ENCODE peak calls at places on chromosomes 13 and 19, in four cellular contexts. P is A549, I is NB4, S is K562. U is an unnamed sample.

GRCh38 chr19:703651-704446 is 4.9 kb upstream of the PALM start:
- DNase-seq in S (peak; percentile 95), P (peak; percentile 85), I (peak; percentile 84), U (peak; percentile 22)

GRCh38 chr13:105291987-105292386 is 1243.5 kb downstream of the EFNB2 start:
- DNase-seq in S (no peak), P (no peak), I (peak; percentile 6), U (no peak)

GRCh38 chr19:52307275-52307674 is 10.3 kb downstream of the ZNF480 start:
- DNase-seq in I (peak; percentile 43), P (peak; percentile 72), S (peak; percentile 47), U (peak; percentile 8)

GRCh38 chr19:43751466-43752220 is 3.1 kb downstream of the SMG9 start:
- DNase-seq in I (no peak), S (no peak), P (no peak), U (no peak)

GRCh38 chr13:89966524-89966923 is 1381.0 kb upstream of the MIR17HG start:
- DNase-seq in I (no peak), P (no peak), S (no peak), U (no peak)

GRCh38 chr19:29086182-29086581 is 126.8 kb downstream of the UQCRFS1 start:
- DNase-seq in P (no peak), I (no peak), S (no peak), U (no peak)

GRCh38 chr19:54426291-54426918 is 11.1 kb downstream of the TTYH1 start:
- DNase-seq in S (no peak), P (peak; percentile 39), I (no peak), U (no peak)

GRCh38 chr13:69681722-69682121 is 425.9 kb upstream of the ATXN8OS start:
- DNase-seq in S (no peak), I (no peak), P (no peak), U (no peak)

GRCh38 chr19:38024991-38025716 is 118.1 kb downstream of the SIPA1L3 start:
- DNase-seq in I (no peak), P (no peak), S (peak; percentile 28), U (no peak)

GRCh38 chr19:39164289-39164688 is 32.5 kb upstream of the NCCRP1 start:
- DNase-seq in S (no peak), P (no peak), I (no peak), U (no peak)

DNA sequence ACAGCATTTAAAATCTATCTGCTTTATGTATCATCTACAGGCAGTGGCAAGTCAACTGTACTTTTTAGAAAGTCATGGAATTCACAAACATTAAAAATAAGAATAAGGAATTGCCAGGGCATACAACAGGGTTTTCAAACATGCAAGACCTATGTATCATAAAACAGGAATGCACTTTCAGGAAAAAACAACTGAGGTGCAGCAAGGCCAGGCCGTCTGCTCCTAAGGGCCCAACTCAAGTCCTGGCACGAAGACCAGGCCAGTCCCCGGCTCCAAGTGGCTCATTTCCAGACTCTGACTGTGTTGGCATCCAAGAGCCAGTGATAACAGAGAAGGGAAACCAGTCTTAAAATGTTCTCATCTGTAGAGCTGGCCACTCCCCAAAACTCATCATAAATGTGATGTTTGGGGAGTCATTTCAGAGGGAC is 7.1 kb downstream of the RFX2 start:
- DNase-seq in S (no peak), P (no peak), I (no peak), U (peak; percentile 98)
- TF ChIP-seq MYC in S (no peak), P (no peak), I (no peak), U (no peak)

GRCh38 chr19:35899547-35900214 is 659 bp downstream of the NFKBID start:
- DNase-seq in S (peak; percentile 92), I (peak; percentile 81), P (peak; percentile 93), U (peak; percentile 70)
- TF ChIP-seq MYC in S (no peak), I (no peak), P (peak; percentile 4), U (no peak)

GRCh38 chr13:109146912-109147624 is 517.7 kb downstream of the MYO16 start:
- DNase-seq in I (no peak), S (no peak), P (peak; percentile 91), U (peak; percentile 83)
- TF ChIP-seq MYC in I (no peak), S (no peak), P (no peak), U (no peak)

GRCh38 chr19:17794731-17795494 is at the start of gene B3GNT3:
- DNase-seq in I (no peak), P (peak; percentile 72), S (peak; percentile 77), U (no peak)
- TF ChIP-seq MYC in I (no peak), P (no peak), S (peak; percentile 43), U (no peak)

DNA sequence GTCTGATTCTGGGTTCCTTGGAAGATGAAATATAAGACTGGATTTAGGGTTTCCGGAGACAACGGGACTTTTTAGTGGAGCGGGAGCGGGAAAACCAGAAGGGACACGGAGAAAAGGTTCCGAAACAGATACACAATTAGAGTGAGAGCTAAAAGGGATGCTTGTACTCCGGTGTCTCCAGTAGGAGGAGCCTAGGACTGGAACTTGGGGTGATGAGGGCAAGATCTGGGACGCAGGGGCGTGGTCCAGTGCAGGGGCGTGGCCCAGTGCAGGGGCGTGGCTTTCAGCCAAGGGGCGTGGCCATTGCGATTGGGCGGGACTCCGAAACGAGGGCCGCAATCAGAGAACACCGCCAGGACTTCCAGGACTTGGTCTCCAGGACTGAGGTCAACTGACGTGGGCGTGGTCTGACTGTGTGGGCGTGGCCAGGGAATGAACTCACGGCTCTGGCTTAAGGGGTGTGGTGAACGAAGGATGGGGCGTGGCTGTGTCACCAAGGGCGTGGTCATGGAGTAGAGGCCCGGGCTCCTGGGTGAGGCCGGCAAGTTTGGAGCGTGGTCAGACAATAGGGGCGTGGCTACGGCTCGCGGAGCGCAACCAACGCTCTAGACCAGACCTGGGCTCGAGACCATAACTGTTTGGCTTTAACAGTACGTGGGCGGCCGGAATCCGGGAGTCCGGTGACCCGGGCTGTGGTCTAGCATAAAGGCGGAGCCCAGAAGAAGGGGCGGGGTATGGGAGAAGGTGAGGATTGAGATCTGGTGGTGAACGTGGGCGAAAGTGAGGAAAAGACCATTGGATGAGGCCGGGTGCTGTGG is at the start of gene DKKL1:
- DNase-seq in I (peak; percentile 44), P (peak; percentile 100), S (peak; percentile 99), U (peak; percentile 100)
- TF ChIP-seq MYC in I (no peak), P (no peak), S (no peak), U (no peak)

DNA sequence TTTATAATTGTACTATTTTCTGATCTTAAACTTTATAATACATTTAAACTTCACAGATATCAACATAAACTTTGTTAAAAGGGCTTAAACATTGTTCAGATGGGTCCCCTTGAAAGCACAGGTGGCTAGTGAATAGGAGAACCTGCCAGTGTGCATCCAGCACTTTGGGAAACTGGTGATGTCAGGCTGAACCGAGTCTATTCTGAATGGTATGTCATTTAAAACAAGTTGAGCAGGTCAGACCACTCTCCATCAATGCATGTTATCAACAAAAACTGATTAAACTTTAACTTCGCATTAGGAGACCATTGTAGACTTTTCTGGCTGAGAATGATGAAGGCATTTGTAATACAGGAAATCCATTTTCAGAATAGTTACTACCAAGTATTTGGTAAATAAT is 50.1 kb upstream of the FREM2 start:
- DNase-seq in I (no peak), S (no peak), P (no peak), U (no peak)
- TF ChIP-seq MYC in I (no peak), S (no peak), P (no peak), U (no peak)

DNA sequence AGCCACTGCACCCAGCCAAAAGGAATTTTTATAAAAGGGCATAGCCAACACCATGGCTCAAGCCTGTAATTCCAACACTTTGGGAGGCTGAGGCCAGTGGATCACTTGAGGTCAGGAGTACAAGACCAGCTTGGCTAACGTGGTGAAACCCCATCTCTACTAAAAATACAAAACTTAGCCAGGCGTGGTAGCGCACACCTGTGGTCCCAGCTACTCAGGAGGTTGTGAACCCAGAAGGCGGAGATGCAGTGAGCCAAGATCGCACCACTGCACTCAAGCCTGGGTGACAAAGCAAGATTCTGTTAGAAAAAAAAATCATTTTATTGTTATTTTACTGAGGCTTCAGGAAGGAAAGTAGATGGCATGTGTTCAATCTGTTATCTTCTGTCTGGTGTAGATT is 31.3 kb upstream of the FOXO1 start:
- DNase-seq in I (no peak), P (no peak), S (no peak), U (no peak)
- TF ChIP-seq MYC in I (no peak), P (no peak), S (no peak), U (no peak)

GRCh38 chr19:55641376-55642152 is 762 bp downstream of the ZNF580 start:
- DNase-seq in I (peak; percentile 50), P (peak; percentile 63), S (no peak), U (no peak)
- TF ChIP-seq MYC in I (no peak), P (no peak), S (peak; percentile 86), U (no peak)

GRCh38 chr13:48507024-48507423 is 25.9 kb downstream of the RCBTB2 start:
- DNase-seq in S (no peak), I (no peak), P (no peak), U (no peak)

GRCh38 chr13:48508001-48508400 is 24.9 kb downstream of the RCBTB2 start:
- DNase-seq in I (no peak), S (no peak), P (no peak), U (no peak)

GRCh38 chr13:48506092-48506701 is 26.7 kb downstream of the RCBTB2 start:
- DNase-seq in I (no peak), P (no peak), S (no peak), U (no peak)

GRCh38 chr13:48504606-48505369 is 28.1 kb downstream of the RCBTB2 start:
- DNase-seq in S (peak; percentile 3), I (peak; percentile 44), P (no peak), U (no peak)

DNA sequence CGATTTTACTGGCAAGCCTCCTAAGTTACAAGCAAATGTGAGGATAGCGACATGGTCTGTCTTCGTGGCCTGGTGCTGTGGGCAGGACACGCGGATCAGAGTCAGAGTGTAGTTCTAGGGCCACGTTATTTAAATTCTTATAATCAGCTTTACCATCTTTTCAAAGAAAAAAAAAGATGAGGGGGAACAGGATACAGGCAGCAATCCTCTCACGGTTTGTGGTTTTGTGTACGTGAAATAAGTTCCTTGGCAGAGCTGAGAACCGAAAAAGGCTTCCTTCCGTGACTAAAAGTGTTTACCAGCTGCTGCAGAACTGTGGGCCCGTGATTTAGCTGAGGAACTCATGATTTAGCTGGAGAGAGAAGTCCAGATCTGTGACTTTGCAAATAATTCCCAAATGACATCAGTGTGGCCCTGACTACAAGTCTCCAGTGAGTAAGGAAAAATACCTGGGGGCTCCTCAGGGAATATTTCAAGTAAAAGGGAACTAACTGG is 27.2 kb downstream of the RCBTB2 start:
- DNase-seq in I (peak; percentile 81), S (no peak), P (no peak), U (no peak)
- TF ChIP-seq MYC in I (peak; percentile 92), S (no peak), P (no peak), U (no peak)